ENCODE peak calls at places on chromosomes 5 and 9, in six cellular contexts. B is GM23248, Z is fibroblast of lung, G is MM.1S, R is IMR-90, Y is SK-N-SH. K is an unnamed sample.

GRCh38 chr5:87329114-87329513 is 61.4 kb downstream of the RASA1 start:
- DNase-seq in B (no peak), Z (no peak), G (no peak), R (no peak), Y (no peak), K (no peak)

GRCh38 chr5:151104795-151105194 is 24.0 kb upstream of the TNIP1 start:
- DNase-seq in B (peak; percentile 86), Z (no peak), G (no peak), R (peak; percentile 43), Y (no peak), K (no peak)

GRCh38 chr9:69645488-69645887 is 26.7 kb downstream of the APBA1 start:
- DNase-seq in B (no peak), Z (no peak), G (no peak), R (no peak), Y (no peak), K (no peak)

GRCh38 chr5:119913425-119913824 is 284.1 kb downstream of the FAM170A start:
- DNase-seq in B (no peak), Z (no peak), G (no peak), R (no peak), Y (no peak), K (no peak)

GRCh38 chr9:33823801-33824200 is 6.8 kb downstream of the UBE2R2 start:
- DNase-seq in B (no peak), Z (no peak), G (peak; percentile 27), R (no peak), Y (no peak), K (no peak)

GRCh38 chr9:11319477-11320060 is 706.8 kb upstream of the PTPRD start:
- DNase-seq in B (peak; percentile 0), Z (peak; percentile 1), G (peak; percentile 59), R (no peak), Y (peak; percentile 4), K (peak; percentile 4)

GRCh38 chr9:95511952-95512750 is 4.6 kb downstream of the PTCH1 start:
- DNase-seq in B (peak; percentile 61), Z (no peak), G (no peak), R (no peak), Y (peak; percentile 40), K (no peak)

GRCh38 chr9:16611969-16612368 is 258.5 kb downstream of the BNC2 start:
- DNase-seq in B (peak; percentile 85), Z (peak; percentile 29), G (no peak), R (peak; percentile 73), Y (no peak), K (no peak)

GRCh38 chr9:75455444-75455921 is 367.2 kb downstream of the OSTF1 start:
- DNase-seq in B (peak; percentile 44), Z (peak; percentile 23), G (peak; percentile 65), R (peak; percentile 1), Y (no peak), K (peak; percentile 60)

GRCh38 chr5:179316961-179317360 is 28.3 kb downstream of the ADAMTS2 start:
- DNase-seq in B (no peak), Z (no peak), G (no peak), R (no peak), Y (no peak), K (no peak)

GRCh38 chr5:79416499-79416898 is 97.4 kb downstream of the HOMER1 start:
- DNase-seq in B (no peak), Z (no peak), G (peak; percentile 88), R (peak; percentile 4), Y (peak; percentile 2), K (peak; percentile 82)

GRCh38 chr5:121429761-121430160 is 421.9 kb upstream of the FTMT start:
- DNase-seq in B (no peak), Z (no peak), G (no peak), R (no peak), Y (no peak), K (no peak)

GRCh38 chr5:178283520-178283919 is 50.9 kb upstream of the PHYKPL start:
- DNase-seq in B (no peak), Z (no peak), G (no peak), R (no peak), Y (no peak), K (no peak)

GRCh38 chr9:24932785-24933184 is 387.1 kb upstream of the IZUMO3 start:
- DNase-seq in B (no peak), Z (no peak), G (peak; percentile 64), R (no peak), Y (no peak), K (peak; percentile 77)

GRCh38 chr9:37436540-37436939 is 14.0 kb downstream of the GRHPR start:
- DNase-seq in B (no peak), Z (no peak), G (no peak), R (no peak), Y (no peak), K (no peak)
- H4K20me1 ChIP-seq in B (no peaks in the 10 kb centered on the region), Z (no peaks in the 10 kb centered on the region), G (no peaks in the 10 kb centered on the region), R (peaks cover 15% of the 10 kb centered on the region), Y (peaks cover 38% of the 10 kb centered on the region), K (no peaks in the 10 kb centered on the region)

GRCh38 chr5:131754363-131754762 is 42.5 kb downstream of the FNIP1 start:
- DNase-seq in B (no peak), Z (no peak), G (no peak), R (no peak), Y (no peak), K (no peak)
- H4K20me1 ChIP-seq in B (peaks cover 27% of the 10 kb centered on the region), Z (peaks cover 2% of the 10 kb centered on the region), G (no peaks in the 10 kb centered on the region), R (peaks cover 86% of the 10 kb centered on the region), Y (peaks cover 50% of the 10 kb centered on the region), K (peaks cover 5% of the 10 kb centered on the region)

GRCh38 chr5:55304584-55304983 is 2.9 kb downstream of the DHX29 start:
- DNase-seq in B (no peak), Z (no peak), G (no peak), R (no peak), Y (no peak), K (no peak)

GRCh38 chr5:55306641-55307382 is 682 bp downstream of the DHX29 start:
- DNase-seq in B (peak; percentile 47), Z (no peak), G (no peak), R (no peak), Y (peak; percentile 40), K (peak; percentile 18)

GRCh38 chr5:55307383-55308253 is at the start of the genes DHX29 and MTREX:
- DNase-seq in B (peak; percentile 98), Z (peak; percentile 91), G (peak; percentile 90), R (peak; percentile 91), Y (peak; percentile 91), K (peak; percentile 89)

GRCh38 chr5:55303238-55303690 is 4.2 kb downstream of the DHX29 start:
- DNase-seq in B (peak; percentile 95), Z (peak; percentile 97), G (no peak), R (peak; percentile 93), Y (no peak), K (no peak)

DNA sequence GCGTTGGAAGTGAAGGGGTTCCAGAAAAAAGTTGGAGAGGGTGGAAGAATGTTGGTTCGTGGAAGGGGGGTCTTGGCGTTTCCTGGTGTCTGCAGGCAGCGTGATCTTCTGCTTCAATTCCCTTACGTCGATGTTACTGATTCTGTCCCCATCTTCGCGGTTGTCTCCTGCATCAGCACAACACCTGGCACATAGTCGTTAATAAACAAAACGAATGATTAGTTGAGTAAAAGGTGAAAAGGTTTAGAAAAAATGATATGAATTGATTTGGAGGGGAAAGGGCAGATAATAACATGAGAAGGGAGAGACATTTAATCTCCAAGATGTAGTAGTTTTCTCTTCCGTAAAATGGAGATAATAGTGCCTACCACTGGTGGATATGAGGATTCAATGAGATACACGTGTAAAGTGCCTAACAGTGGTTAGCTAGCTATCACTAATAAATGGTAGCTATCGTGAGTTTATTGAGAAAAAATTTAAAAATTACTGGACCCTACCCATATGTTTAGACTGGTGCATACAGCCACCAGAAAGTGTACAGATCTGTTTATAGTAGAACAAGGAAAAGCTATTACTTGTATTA is 556 bp downstream of the MTREX start:
- DNase-seq in B (peak; percentile 63), Z (peak; percentile 26), G (peak; percentile 33), R (peak; percentile 19), Y (peak; percentile 33), K (peak; percentile 56)
- H4K20me1 ChIP-seq in B (no peaks in the 10 kb centered on the region), Z (no peaks in the 10 kb centered on the region), G (peaks cover 5% of the 10 kb centered on the region), R (peaks cover 15% of the 10 kb centered on the region), Y (peaks cover 20% of the 10 kb centered on the region), K (peaks cover 10% of the 10 kb centered on the region)

GRCh38 chr9:131623655-131624330 is 78.5 kb downstream of the PRRT1B start:
- DNase-seq in B (no peak), Z (no peak), G (no peak), R (no peak), Y (no peak), K (no peak)
- H4K20me1 ChIP-seq in B (no peaks in the 10 kb centered on the region), Z (no peaks in the 10 kb centered on the region), G (no peaks in the 10 kb centered on the region), R (peaks cover 5% of the 10 kb centered on the region), Y (no peaks in the 10 kb centered on the region), K (peaks cover 3% of the 10 kb centered on the region)

GRCh38 chr5:158549306-158549705 is 550.4 kb downstream of the EBF1 start:
- DNase-seq in B (no peak), Z (no peak), G (no peak), R (peak; percentile 3), Y (no peak), K (no peak)
- H4K20me1 ChIP-seq in B (no peaks in the 10 kb centered on the region), Z (no peaks in the 10 kb centered on the region), G (no peaks in the 10 kb centered on the region), R (no peaks in the 10 kb centered on the region), Y (no peaks in the 10 kb centered on the region), K (no peaks in the 10 kb centered on the region)

DNA sequence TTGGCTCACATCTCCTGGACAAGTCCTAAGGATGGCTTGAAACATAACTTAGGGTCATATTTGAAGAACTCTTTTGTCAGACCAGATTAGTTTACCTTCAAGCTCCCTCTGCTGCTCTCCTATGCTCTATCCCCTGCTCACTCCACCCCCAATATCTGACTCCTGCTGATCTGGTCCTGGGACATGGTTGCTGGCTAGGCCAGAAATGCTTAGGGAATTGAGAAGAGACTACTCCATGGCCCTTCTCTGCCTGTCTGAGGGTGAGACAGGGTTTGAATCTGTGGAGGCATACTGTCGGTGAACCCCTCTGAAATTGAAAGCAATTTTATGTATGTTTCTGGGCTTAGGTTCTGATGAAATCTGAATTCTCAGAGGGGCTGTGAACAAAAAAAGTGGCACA is 3.3 kb downstream of the OTULIN start:
- DNase-seq in B (no peak), Z (no peak), G (no peak), R (no peak), Y (no peak), K (no peak)
- H4K20me1 ChIP-seq in B (peaks cover 5% of the 10 kb centered on the region), Z (no peaks in the 10 kb centered on the region), G (peaks cover 20% of the 10 kb centered on the region), R (peaks cover 58% of the 10 kb centered on the region), Y (peaks cover 70% of the 10 kb centered on the region), K (peaks cover 47% of the 10 kb centered on the region)

GRCh38 chr5:57176350-57176857 is 2.5 kb downstream of the GPBP1 start:
- DNase-seq in B (peak; percentile 92), Z (peak; percentile 85), G (peak; percentile 82), R (peak; percentile 80), Y (no peak), K (no peak)

GRCh38 chr5:57175586-57175985 is 1.7 kb downstream of the GPBP1 start:
- DNase-seq in B (peak; percentile 29), Z (no peak), G (peak; percentile 82), R (no peak), Y (peak; percentile 15), K (peak; percentile 51)

GRCh38 chr5:57177479-57178156 is 3.8 kb downstream of the GPBP1 start:
- DNase-seq in B (no peak), Z (no peak), G (no peak), R (no peak), Y (no peak), K (no peak)

GRCh38 chr5:57181151-57181550 is 7.3 kb downstream of the GPBP1 start:
- DNase-seq in B (no peak), Z (no peak), G (no peak), R (no peak), Y (no peak), K (peak; percentile 45)

GRCh38 chr5:57179262-57179960 is 5.6 kb downstream of the GPBP1 start:
- DNase-seq in B (peak; percentile 39), Z (no peak), G (no peak), R (no peak), Y (no peak), K (no peak)
- H4K20me1 ChIP-seq in B (no peaks in the 10 kb centered on the region), Z (peaks cover 3% of the 10 kb centered on the region), G (peaks cover 65% of the 10 kb centered on the region), R (peaks cover 89% of the 10 kb centered on the region), Y (peaks cover 93% of the 10 kb centered on the region), K (peaks cover 69% of the 10 kb centered on the region)

K was measured in OCI-LY7.